ENCODE peak calls at places on chromosomes 3 and 15, in seven cellular contexts. M is GM10248, K is fibroblast of villous mesenchyme, Z is tibial artery, D is cardiac muscle cell, H is astrocyte of the cerebellum, R is mesothelial cell of epicardium. Y is an unnamed sample.

GRCh38 chr3:144865886-144866285 is 894.3 kb downstream of the DIPK2A start:
- DNase-seq in K (no peak), Z (no peak), R (no peak), H (no peak), D (no peak), M (no peak), Y (no peak)

GRCh38 chr3:134339331-134339730 is 34.9 kb downstream of the AMOTL2 start:
- DNase-seq in D (no peak), M (no peak), K (no peak), Z (no peak), R (peak; percentile 26), H (no peak), Y (no peak)

GRCh38 chr3:23325466-23326065 is 122.4 kb downstream of the UBE2E2 start:
- DNase-seq in K (no peak), D (no peak), H (no peak), M (no peak), Z (no peak), R (no peak), Y (no peak)

GRCh38 chr3:20890124-20890523 is 704.1 kb upstream of the SGO1 start:
- DNase-seq in H (no peak), M (no peak), D (no peak), R (no peak), K (no peak), Z (no peak), Y (no peak)

GRCh38 chr3:112857526-112857925 is 10.9 kb upstream of the CD200R1L start:
- DNase-seq in K (no peak), D (no peak), H (no peak), R (no peak), Z (no peak), M (no peak), Y (no peak)

GRCh38 chr3:123365450-123366143 is 83.3 kb downstream of the ADCY5 start:
- DNase-seq in K (peak; percentile 9), Z (no peak), H (no peak), M (no peak), R (no peak), D (peak; percentile 49), Y (peak; percentile 18)

GRCh38 chr3:40317061-40317676 is 7.7 kb downstream of the EIF1B start:
- DNase-seq in D (peak; percentile 78), H (peak; percentile 55), K (peak; percentile 76), M (peak; percentile 48), R (no peak), Z (peak; percentile 53), Y (peak; percentile 40)

GRCh38 chr3:43759297-43759782 is 68.6 kb downstream of the ABHD5 start:
- DNase-seq in H (peak; percentile 26), Z (no peak), M (no peak), R (no peak), K (peak; percentile 72), D (peak; percentile 54), Y (no peak)

GRCh38 chr15:84819291-84819768 is 2.2 kb downstream of the ALPK3 start:
- DNase-seq in R (no peak), Z (no peak), M (no peak), K (no peak), H (no peak), D (peak; percentile 42), Y (no peak)

GRCh38 chr3:9913601-9914000 is 3.3 kb upstream of the IL17RC start:
- DNase-seq in Z (no peak), M (no peak), R (no peak), D (no peak), H (no peak), K (no peak), Y (no peak)

GRCh38 chr15:92681141-92681622 is 25.6 kb upstream of the FAM174B start:
- DNase-seq in H (peak; percentile 72), Z (peak; percentile 49), R (no peak), D (no peak), K (peak; percentile 98), M (no peak), Y (no peak)

GRCh38 chr3:4245671-4246070 is 57.5 kb upstream of the SETMAR start:
- DNase-seq in R (no peak), D (peak; percentile 38), K (no peak), M (no peak), Z (no peak), H (no peak), Y (no peak)

GRCh38 chr15:43510230-43511011 is 7.0 kb upstream of the MAP1A start:
- DNase-seq in K (peak; percentile 99), D (peak; percentile 100), Z (peak; percentile 98), H (peak; percentile 94), M (peak; percentile 98), R (peak; percentile 97), Y (peak; percentile 95)

GRCh38 chr3:188417329-188417728 is 263.4 kb downstream of the LPP start:
- DNase-seq in R (no peak), K (no peak), H (no peak), M (no peak), Z (peak; percentile 51), D (no peak), Y (no peak)

GRCh38 chr3:34758630-34759261 is 880.6 kb upstream of the ARPP21 start:
- DNase-seq in Z (no peak), D (no peak), R (no peak), K (no peak), M (no peak), H (no peak), Y (no peak)

GRCh38 chr3:102181202-102181920 is 253.5 kb upstream of the ZPLD1 start:
- DNase-seq in H (peak; percentile 89), D (peak; percentile 5), R (no peak), Z (no peak), K (peak; percentile 78), M (no peak), Y (no peak)

GRCh38 chr15:70164910-70165791 is 67.4 kb upstream of the TLE3 start:
- DNase-seq in D (no peak), R (no peak), H (no peak), K (no peak), Z (no peak), M (no peak), Y (no peak)

DNA sequence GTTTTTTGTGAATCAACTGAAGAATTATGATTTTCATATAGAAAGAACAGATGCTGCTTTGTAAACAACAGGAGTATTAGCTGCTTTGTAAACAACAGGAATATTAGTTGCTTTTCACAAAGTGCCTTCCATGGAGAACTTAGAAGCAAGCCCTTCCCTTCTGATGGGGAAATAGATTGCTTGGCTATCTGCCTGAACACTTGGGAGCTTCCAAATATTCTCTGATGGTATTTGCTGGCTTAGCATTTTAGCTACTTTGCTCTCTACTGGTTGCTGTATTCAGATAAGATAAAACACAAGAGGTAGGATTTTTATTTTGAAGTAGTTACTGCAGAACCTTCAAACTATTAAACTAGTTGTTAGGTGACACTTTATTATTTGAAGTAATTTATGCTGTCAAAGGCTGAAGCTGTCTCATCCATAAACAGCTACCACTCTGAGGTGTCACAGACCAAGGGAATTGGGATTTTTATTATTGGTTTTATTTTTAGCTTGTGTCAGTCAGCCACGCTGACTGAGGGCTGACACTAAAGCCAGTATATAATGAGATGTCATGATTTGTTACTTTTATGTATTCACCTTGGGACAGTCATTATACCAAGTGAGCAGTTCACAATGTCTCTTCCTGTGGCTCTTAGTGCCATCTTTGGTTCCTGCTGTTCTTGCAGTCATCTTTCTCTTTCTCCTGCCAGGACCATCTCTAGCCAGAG is 50.0 kb downstream of the ZIC1 start:
- DNase-seq in K (no peak), R (no peak), D (no peak), M (no peak), Z (no peak), H (peak; percentile 12), Y (no peak)
- TF ChIP-seq CTCF in K (no peak), R (no peak), D (no peak), M (no peak), Z (no peak), H (no peak), Y (no peak)

DNA sequence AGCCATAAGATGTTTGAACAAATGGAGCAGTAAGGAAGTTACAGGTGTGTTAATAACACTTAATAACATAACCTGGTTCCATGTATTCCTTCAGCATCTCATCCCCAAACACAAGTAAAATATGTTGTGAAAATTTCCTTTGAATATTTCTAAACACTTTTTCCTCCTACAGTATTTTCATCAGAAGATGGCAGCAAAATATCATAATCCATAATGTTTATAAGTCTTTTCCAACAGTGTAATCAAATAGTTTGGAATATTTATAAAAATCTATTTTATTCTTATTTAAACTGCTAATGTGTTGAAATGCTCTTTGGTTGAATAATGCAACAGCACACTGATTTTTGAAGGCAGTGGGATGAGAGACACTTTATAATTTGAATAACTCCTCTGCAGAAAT is 1020.5 kb downstream of the OTOL1 start:
- DNase-seq in R (no peak), M (no peak), Z (no peak), D (no peak), H (no peak), K (no peak), Y (no peak)
- TF ChIP-seq CTCF in R (no peak), M (no peak), Z (no peak), D (no peak), H (no peak), K (no peak), Y (no peak)

DNA sequence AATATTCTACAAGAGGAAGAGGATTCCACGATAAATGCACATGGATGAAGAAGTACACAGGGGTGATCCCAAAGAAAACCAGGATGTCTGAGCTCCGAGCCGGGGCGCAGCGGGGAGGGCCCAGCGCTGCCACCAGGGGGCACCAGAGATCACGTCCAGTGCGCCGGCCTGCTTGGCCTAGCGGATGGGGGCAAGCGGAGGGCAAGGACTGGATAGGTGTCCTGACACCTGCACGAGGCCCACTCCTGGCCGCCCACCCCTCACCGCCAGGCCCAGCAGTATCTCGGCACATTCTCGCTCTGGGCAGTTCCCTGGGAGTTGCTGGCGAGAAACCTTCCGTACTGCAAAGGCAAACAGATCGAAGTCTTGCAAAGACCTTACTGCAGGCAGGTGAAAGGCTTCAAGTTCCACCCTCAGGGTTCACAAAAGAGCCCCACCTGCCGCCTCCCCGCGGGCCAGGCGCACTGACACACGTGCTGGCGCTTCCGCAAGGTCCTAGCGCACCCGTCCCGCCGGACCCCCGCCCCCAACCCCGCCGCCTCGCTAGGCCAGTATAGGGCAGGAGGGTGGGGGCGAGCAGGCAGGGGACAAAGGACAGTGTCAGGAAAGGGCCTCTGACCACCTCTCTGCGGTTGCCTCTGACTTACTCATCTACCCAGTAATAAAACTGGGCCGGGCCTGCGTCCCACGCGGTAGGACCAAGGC is 3.3 kb downstream of the ANKRD63 start:
- DNase-seq in D (peak; percentile 85), R (peak; percentile 89), M (peak; percentile 82), Z (peak; percentile 62), H (no peak), K (peak; percentile 53), Y (peak; percentile 89)
- TF ChIP-seq CTCF in D (peak; percentile 98), R (peak; percentile 98), M (peak; percentile 96), Z (peak; percentile 99), H (peak; percentile 98), K (peak; percentile 96), Y (peak; percentile 99)

DNA sequence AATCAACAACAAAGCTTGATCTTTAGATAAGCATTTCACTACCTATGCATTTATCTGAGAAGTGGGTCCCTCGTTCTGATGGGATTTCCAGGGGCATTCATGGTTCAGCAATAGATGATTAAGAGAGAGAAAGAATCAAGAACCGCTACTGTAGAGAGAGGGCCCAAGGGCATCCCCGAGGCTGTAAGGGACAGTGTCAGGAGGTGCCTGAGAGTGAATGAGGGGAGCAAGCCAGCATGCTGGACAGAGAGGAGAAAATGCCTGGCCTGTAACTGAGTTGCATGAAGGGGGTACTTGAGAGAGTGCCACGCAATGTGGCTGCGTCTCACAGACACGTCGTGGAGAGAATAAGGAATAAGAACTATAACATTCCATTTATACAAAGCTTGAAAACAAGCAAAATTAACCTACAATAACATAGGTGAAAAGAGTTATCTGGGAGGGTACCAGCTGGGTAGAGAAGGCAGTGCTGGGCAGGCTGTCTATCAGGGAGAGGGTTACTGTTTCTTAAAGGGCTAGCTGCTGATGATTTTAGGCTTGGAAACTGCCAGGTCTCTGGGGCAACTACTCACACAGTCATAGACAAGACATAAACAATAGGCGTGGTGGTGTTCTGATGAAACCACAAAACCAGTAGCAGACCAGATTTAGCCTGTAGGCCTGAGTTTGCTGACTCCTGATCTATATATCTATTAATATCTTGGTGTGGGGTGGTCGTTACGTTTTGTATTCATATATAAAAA is 374.6 kb upstream of the CFAP20DC start:
- DNase-seq in R (no peak), K (peak; percentile 80), M (no peak), H (peak; percentile 51), D (no peak), Z (no peak), Y (no peak)
- TF ChIP-seq CTCF in R (no peak), K (no peak), M (no peak), H (no peak), D (no peak), Z (no peak), Y (no peak)